ENCODE peak calls at places on chromosomes 7 and 10, in four cellular contexts. J is HCT116, C is HepG2, F is H1. A is an unnamed sample.

GRCh38 chr7:38716397-38716796 is 85.2 kb upstream of the AMPH start:
- DNase-seq in J (no peak), C (no peak), F (no peak), A (no peak)

GRCh38 chr7:124765401-124766352 is at the start of gene GPR37:
- DNase-seq in J (peak; percentile 32), C (no peak), F (peak; percentile 59), A (peak; percentile 92)

GRCh38 chr10:96842896-96843723 is 11.0 kb downstream of the LCOR start:
- DNase-seq in J (no peak), C (peak; percentile 99), F (no peak), A (no peak)

GRCh38 chr7:194257-194995 is 2.1 kb downstream of the FAM20C start:
- DNase-seq in J (no peak), C (peak; percentile 90), F (no peak), A (peak; percentile 59)

GRCh38 chr10:34024708-34025425 is 690.4 kb upstream of the NRP1 start:
- DNase-seq in J (peak; percentile 29), C (no peak), F (no peak), A (peak; percentile 14)

GRCh38 chr7:127844707-127845331 is 186.4 kb downstream of the LRRC4 start:
- DNase-seq in J (no peak), C (no peak), F (no peak), A (no peak)

GRCh38 chr10:78567680-78568453 is 500.9 kb upstream of the ZMIZ1 start:
- DNase-seq in J (no peak), C (peak; percentile 35), F (no peak), A (no peak)

GRCh38 chr7:105699568-105700236 is 118.4 kb upstream of the EFCAB10 start:
- DNase-seq in J (no peak), C (peak; percentile 54), F (no peak), A (no peak)

GRCh38 chr7:70833726-70834125 is 298.2 kb upstream of the GALNT17 start:
- DNase-seq in J (no peak), C (no peak), F (no peak), A (no peak)

GRCh38 chr7:83469076-83469475 is 179.9 kb downstream of the SEMA3E start:
- DNase-seq in J (no peak), C (no peak), F (no peak), A (no peak)

GRCh38 chr7:20140278-20141058 is 76.7 kb downstream of the MACC1 start:
- DNase-seq in J (no peak), C (no peak), F (no peak), A (no peak)

DNA sequence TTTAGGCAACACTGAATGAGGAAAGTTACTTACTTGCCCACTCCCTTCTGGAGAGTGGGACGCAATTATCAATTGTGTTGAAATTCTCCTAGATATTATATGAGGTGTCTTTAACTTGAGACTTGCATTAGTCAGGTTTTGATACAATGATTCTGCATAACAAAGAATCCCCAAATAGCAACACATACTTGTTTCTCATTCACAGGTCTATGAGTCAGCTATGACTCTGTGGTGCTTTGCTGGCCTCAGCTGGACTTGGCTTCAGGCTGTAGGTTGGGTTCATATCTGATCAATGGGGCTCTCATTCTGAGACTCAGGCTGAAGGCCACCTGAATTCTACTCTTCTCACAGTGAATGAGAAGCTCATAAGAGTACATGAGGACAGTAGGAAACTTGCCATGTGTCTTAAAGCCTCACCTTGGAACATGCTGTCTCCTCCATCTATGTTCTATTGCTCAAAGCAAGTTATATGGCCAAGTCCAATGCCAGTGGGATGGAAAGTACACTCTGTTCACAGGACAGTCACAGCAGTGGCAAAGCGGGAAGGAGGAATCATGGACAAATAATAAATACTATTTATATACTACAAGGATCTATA is 292.8 kb downstream of the BMPER start:
- DNase-seq in J (no peak), C (no peak), F (no peak), A (no peak)
- TF ChIP-seq JUND in J (no peak), C (no peak), F (no peak), A (no peak)

GRCh38 chr7:157721468-157722136 is 384.8 kb downstream of the DNAJB6 start:
- DNase-seq in J (no peak), C (no peak), F (no peak), A (no peak)
- TF ChIP-seq JUND in J (no peak), C (no peak), F (no peak), A (no peak)

DNA sequence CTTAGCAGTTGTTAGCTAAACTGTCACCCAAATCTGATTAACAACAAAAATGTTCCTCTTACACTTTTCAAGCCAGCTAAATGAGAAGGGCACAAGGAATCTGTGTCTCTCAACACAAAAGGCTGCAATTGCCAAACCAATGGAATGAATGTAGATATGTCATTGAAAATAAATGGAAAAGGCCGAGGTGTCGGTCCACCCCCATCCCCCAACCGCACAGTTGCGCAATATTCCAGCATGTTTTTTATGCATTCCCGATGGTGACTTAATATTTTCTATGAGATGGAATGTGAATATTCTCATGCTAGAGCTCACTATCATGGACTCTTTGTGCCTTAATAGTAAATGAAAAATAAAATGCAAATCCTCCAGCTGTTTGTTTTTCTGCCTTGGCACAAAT is 181.6 kb upstream of the LRGUK start:
- DNase-seq in J (no peak), C (no peak), F (no peak), A (no peak)
- TF ChIP-seq JUND in J (no peak), C (no peak), F (no peak), A (no peak)

GRCh38 chr7:115097175-115097671 is 175.3 kb downstream of the MDFIC start:
- DNase-seq in J (peak; percentile 32), C (peak; percentile 15), F (no peak), A (no peak)
- TF ChIP-seq JUND in J (peak; percentile 42), C (no peak), F (peak; percentile 84), A (peak; percentile 30)